ENCODE peak calls at places on chromosomes 6 and 20, in five cellular contexts. R, Z, Q, X and T are unnamed samples.

GRCh38 chr6:21596379-21597242 is 3.1 kb downstream of the SOX4 start:
- DNase-seq in Q (no peak), X (peak; percentile 64), Z (no peak), R (peak; percentile 59), T (peak; percentile 53)

GRCh38 chr6:113464959-113465358 is 392.2 kb upstream of the MARCKS start:
- DNase-seq in Q (peak; percentile 55), Z (no peak), R (peak; percentile 87), X (peak; percentile 86), T (no peak)

GRCh38 chr6:34248198-34248726 is 544 bp downstream of the SMIM29 start:
- DNase-seq in Z (no peak), Q (no peak), R (no peak), X (peak; percentile 58), T (peak; percentile 61)

GRCh38 chr6:7691675-7692452 is 34.0 kb upstream of the BMP6 start:
- DNase-seq in R (peak; percentile 95), Q (peak; percentile 18), X (peak; percentile 72), Z (no peak), T (no peak)

GRCh38 chr20:24828992-24829648 is 119.9 kb upstream of the CST7 start:
- DNase-seq in Q (no peak), Z (no peak), X (no peak), R (no peak), T (no peak)

GRCh38 chr6:151209071-151209831 is 30.5 kb upstream of the AKAP12 start:
- DNase-seq in Q (peak; percentile 2), X (peak; percentile 22), Z (no peak), R (peak; percentile 80), T (no peak)

GRCh38 chr6:111912904-111913303 is 39.7 kb upstream of the FYN start:
- DNase-seq in R (no peak), Q (no peak), X (no peak), Z (no peak), T (no peak)

GRCh38 chr6:144055121-144055931 is 40.0 kb downstream of the SF3B5 start:
- DNase-seq in Q (no peak), R (no peak), Z (no peak), X (no peak), T (peak; percentile 43)

GRCh38 chr6:143969077-143969476 is 39.0 kb downstream of the PLAGL1 start:
- DNase-seq in Z (no peak), X (no peak), R (no peak), Q (no peak), T (no peak)

GRCh38 chr6:154361476-154361875 is 4.9 kb upstream of the IPCEF1 start:
- DNase-seq in X (no peak), R (peak; percentile 6), Q (no peak), Z (no peak), T (no peak)

GRCh38 chr20:56001106-56001785 is 4.1 kb downstream of the CBLN4 start:
- DNase-seq in X (no peak), R (no peak), Q (no peak), Z (no peak), T (no peak)

GRCh38 chr6:157244175-157244574 is 79.1 kb downstream of the TMEM242 start:
- DNase-seq in Q (no peak), Z (no peak), X (peak; percentile 69), R (peak; percentile 31), T (no peak)

GRCh38 chr6:142047934-142048592 is 84.7 kb upstream of the GJE1 start:
- DNase-seq in R (no peak), X (no peak), Q (no peak), Z (no peak), T (no peak)

GRCh38 chr20:50992733-50993457 is 30.0 kb downstream of the KCNG1 start:
- DNase-seq in Q (peak; percentile 48), Z (no peak), X (peak; percentile 70), R (peak; percentile 83), T (peak; percentile 66)

GRCh38 chr20:1209447-1210387 is 6.5 kb downstream of the C20orf202 start:
- DNase-seq in Z (no peak), X (peak; percentile 9), Q (no peak), R (peak; percentile 54), T (no peak)

GRCh38 chr6:109791301-109791700 is 100.2 kb downstream of the FIG4 start:
- DNase-seq in R (no peak), Q (no peak), X (no peak), Z (no peak), T (no peak)